ENCODE peak calls at places on chromosomes 5 and 9, in four cellular contexts. F is tibial nerve, R is GM06990, E is right lobe of liver. D is an unnamed sample.
A peak's percentile ranks its signal among the peaks of the same experiment; 100 is the strongest.

GRCh38 chr5:39064450-39064849 is 9.7 kb downstream of the RICTOR start:
- DNase-seq in R (no peak), F (no peak), E (no peak), D (no peak)

GRCh38 chr9:73451003-73451402 is 299.3 kb downstream of the ANXA1 start:
- DNase-seq in R (no peak), F (no peak), E (no peak), D (no peak)

GRCh38 chr5:66818304-66818934 is 222.2 kb downstream of the MAST4 start:
- DNase-seq in E (no peak), F (no peak), R (no peak), D (no peak)

GRCh38 chr5:18314192-18314778 is 680.0 kb downstream of the TAF11L14 start:
- DNase-seq in F (peak; percentile 9), E (no peak), R (no peak), D (no peak)

GRCh38 chr5:96455789-96456188 is 22.7 kb upstream of the PCSK1 start:
- DNase-seq in F (no peak), E (no peak), R (no peak), D (no peak)

GRCh38 chr5:175321927-175322532 is 122.0 kb downstream of the DRD1 start:
- DNase-seq in F (no peak), R (no peak), E (no peak), D (no peak)

GRCh38 chr5:111232311-111233049 is 8.3 kb downstream of the CAMK4 start:
- DNase-seq in F (no peak), E (no peak), R (no peak), D (no peak)

GRCh38 chr5:41649659-41650058 is 139.3 kb upstream of the PLCXD3 start:
- DNase-seq in E (no peak), F (no peak), R (no peak), D (no peak)

GRCh38 chr9:79765466-79765865 is 193.7 kb downstream of the TLE4 start:
- DNase-seq in E (no peak), R (no peak), F (no peak), D (no peak)

GRCh38 chr5:53543401-53543800 is 17.0 kb upstream of the NDUFS4 start:
- DNase-seq in E (no peak), F (no peak), R (no peak), D (no peak)

GRCh38 chr5:34738381-34738780 is 82.3 kb downstream of the RAI14 start:
- DNase-seq in F (no peak), R (no peak), E (no peak), D (no peak)

GRCh38 chr5:84445049-84445685 is 60.5 kb upstream of the EDIL3 start:
- DNase-seq in E (no peak), R (no peak), F (no peak), D (no peak)

GRCh38 chr9:6413365-6414263 is 615 bp downstream of the UHRF2 start:
- DNase-seq in R (peak; percentile 59), F (peak; percentile 15), E (peak; percentile 49), D (no peak)

GRCh38 chr9:128047231-128047630 is 19.9 kb downstream of the NAIF1 start:
- DNase-seq in E (no peak), R (no peak), F (no peak), D (no peak)

GRCh38 chr9:127664678-127665507 is 41.9 kb upstream of the CFAP157 start:
- DNase-seq in E (peak; percentile 35), R (no peak), F (peak; percentile 18), D (peak; percentile 39)

GRCh38 chr9:127399736-127400269 is 2.8 kb downstream of the SLC2A8 start:
- DNase-seq in R (no peak), F (no peak), E (no peak), D (no peak)

GRCh38 chr9:98429613-98430012 is 174.2 kb upstream of the TBC1D2 start:
- DNase-seq in F (peak; percentile 12), R (no peak), E (no peak), D (peak; percentile 18)

GRCh38 chr9:16304301-16304700 is 566.2 kb downstream of the BNC2 start:
- DNase-seq in R (no peak), F (no peak), E (no peak), D (no peak)

GRCh38 chr9:72871685-72872084 is 81.2 kb downstream of the ALDH1A1 start:
- DNase-seq in R (no peak), F (no peak), E (no peak), D (no peak)

GRCh38 chr5:156913355-156913718 is 49.7 kb downstream of the TIMD4 start:
- DNase-seq in F (no peak), E (no peak), R (no peak), D (no peak)

GRCh38 chr5:66246621-66247020 is 102.5 kb downstream of the SREK1 start:
- DNase-seq in R (no peak), E (no peak), F (no peak), D (peak; percentile 12)

GRCh38 chr5:68482199-68482598 is 266.6 kb downstream of the PIK3R1 start:
- DNase-seq in R (no peak), F (no peak), E (no peak), D (no peak)

GRCh38 chr9:107008447-107008846 is 145.5 kb downstream of the ZNF462 start:
- DNase-seq in E (no peak), F (no peak), R (no peak), D (no peak)

DNA sequence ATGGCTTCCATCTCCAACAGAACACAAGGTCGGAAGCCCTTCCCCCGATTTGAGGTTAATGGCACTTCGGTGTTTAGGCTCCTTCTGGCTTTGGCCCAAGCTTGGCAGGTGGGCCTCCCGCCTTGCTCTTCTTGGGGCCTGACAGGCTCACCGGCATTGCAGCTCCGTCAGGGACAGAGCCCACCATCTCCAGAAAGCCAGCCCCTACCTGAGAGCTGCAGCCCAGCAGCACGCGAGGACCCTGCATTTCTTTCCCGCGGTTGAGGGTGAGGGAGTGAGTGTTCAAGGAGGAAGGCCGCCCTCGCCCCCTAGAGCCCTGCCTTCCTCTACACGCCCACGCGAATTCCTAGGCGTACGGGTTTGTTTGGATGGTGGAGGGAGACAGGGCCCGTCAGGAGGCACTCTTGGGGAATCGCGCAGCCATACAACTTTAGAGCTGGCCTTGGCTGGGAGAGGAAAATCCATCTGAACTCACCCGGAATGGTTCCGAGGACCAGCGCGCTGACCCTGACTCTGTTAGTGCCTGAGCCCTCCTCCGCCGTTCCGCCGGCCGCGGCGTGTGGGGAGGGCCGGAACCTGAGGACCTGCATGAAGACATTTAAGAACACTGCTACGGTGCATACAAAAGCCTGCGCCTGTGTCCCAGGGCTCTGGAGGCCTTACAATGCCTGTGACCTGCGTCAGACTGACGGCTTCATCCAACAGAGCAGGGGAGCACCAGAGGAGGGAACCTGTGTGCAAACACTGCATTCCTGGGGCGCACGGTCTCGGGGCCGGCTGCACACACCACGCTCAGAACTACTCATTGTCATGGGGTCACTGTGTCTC is 73.8 kb downstream of the MRPL36 start:
- DNase-seq in E (peak; percentile 5), R (no peak), F (no peak), D (no peak)
- H3K27me3 ChIP-seq in E (no peaks in the 10 kb centered on the region), R (no peaks in the 10 kb centered on the region), F (no peaks in the 10 kb centered on the region), D (no peaks in the 10 kb centered on the region)

GRCh38 chr9:94899464-94900221 is 173.1 kb downstream of the AOPEP start:
- DNase-seq in R (no peak), F (no peak), E (no peak), D (no peak)

GRCh38 chr9:94903961-94904421 is 177.5 kb downstream of the AOPEP start:
- DNase-seq in R (no peak), F (no peak), E (no peak), D (peak; percentile 80)

GRCh38 chr9:94896512-94896911 is 170.0 kb downstream of the AOPEP start:
- DNase-seq in E (no peak), F (no peak), R (no peak), D (no peak)

GRCh38 chr9:94901019-94901363 is 174.5 kb downstream of the AOPEP start:
- DNase-seq in E (no peak), F (no peak), R (no peak), D (no peak)

DNA sequence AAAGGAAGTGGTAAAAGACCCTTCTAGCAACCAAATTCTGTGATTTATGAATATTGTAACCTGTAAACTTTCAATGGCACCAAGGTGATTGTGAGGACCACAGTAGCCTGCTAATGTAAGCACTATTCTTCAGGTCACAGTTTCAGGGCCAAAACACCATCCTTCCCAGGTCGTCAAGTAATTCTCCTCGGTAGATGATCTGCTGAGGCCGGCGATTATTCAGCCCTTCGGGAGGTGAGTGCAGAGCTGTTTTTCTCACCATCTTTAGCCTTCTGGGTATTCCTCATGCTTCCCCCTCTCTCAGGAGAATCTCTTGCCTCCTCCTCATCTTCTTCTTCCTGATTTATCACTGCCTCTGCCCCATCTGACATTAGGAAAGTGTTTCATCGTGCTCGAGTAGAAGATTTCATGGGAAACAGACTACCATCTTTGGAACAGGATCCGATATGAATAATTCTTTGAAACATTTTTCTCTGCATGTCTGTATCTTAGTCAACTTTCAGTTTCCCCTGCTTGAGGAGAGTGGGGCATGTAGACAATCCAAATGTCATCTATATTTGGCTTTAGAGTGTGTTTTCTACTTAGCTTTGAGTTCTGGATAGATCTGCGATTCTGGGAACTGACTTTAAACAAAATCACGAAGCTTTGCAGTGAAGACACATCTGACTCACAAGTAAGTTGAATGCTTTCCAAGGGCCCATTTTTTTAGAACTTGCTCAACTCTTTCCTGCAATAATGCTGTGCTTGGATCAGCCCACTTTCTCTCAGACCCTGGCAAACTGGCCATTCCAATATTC is 173.9 kb downstream of the AOPEP start:
- DNase-seq in E (no peak), R (no peak), F (peak; percentile 81), D (peak; percentile 90)
- TF ChIP-seq CTCF in E (no peak), R (no peak), F (no peak), D (no peak)

GRCh38 chr5:112976432-112977309 is at the start of gene DCP2:
- DNase-seq in R (peak; percentile 100), E (peak; percentile 93), F (peak; percentile 92), D (peak; percentile 98)

GRCh38 chr5:112978836-112979235 is 2.2 kb downstream of the DCP2 start:
- DNase-seq in E (no peak), F (no peak), R (no peak), D (no peak)

GRCh38 chr5:112983307-112983811 is 6.8 kb downstream of the DCP2 start:
- DNase-seq in F (no peak), R (no peak), E (no peak), D (no peak)

GRCh38 chr5:112977440-112977861 is 853 bp downstream of the DCP2 start:
- DNase-seq in R (no peak), F (no peak), E (no peak), D (no peak)

DNA sequence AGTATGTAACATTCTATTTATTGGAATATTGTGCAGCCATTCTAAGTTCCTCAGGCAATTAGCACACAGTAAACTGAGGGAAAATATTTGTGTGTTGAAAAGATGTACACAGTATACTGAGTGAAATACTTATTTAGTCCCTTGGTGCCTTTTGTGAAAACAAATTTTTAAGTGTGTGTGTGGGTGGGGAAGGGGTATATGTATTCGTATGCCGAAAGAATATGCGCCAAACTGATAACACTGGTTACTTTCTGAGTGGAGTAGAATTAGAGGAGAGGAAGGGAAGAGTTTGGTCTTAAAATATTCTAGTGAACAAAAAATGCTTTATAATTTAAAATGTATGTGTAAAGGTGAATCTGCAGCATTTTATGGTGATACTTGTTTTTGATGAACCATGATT is 3.1 kb downstream of the DCP2 start:
- DNase-seq in F (no peak), E (no peak), R (no peak), D (no peak)
- H3K4me3 ChIP-seq in F (no peak overlapping the region), E (no peak overlapping the region), R (no peak overlapping the region), D (no peak overlapping the region)

DNA sequence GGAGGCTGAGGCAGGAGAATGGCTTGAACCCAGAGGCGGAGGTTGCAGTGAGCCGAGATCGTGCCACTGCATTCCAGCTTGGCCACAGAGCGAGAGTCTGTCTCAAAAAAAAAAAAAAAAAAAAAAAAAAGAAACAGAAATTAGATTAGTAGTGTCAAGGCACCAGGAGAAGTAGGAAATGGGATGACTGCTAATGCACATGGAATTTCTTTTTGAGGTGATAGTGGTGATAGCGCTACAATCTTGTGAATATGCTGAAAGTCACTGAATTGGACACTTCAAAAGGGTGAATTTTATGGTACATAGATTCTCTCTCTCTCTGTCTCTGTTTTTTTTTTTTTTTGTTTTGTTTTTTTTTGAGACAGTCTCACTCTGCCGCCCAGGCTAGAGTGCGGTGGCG is 42.1 kb upstream of the SUB1 start:
- DNase-seq in E (no peak), F (no peak), R (no peak), D (no peak)
- H3K27me3 ChIP-seq in E (no peaks in the 10 kb centered on the region), F (no peaks in the 10 kb centered on the region), R (no peaks in the 10 kb centered on the region), D (no peaks in the 10 kb centered on the region)

D was measured in BJ.